ENCODE peak calls at places on chromosomes 16 and 17, in nine cellular contexts. L, X, A, C, N, E, T, S and Y are unnamed samples.

GRCh38 chr16:49834496-49835009 is 21.4 kb downstream of the ZNF423 start:
- DNase-seq in S (no peak), N (no peak), C (no peak), E (no peak), A (no peak), X (no peak), L (no peak), T (peak; percentile 23), Y (no peak)

GRCh38 chr16:4381935-4382794 is 10.5 kb downstream of the VASN start:
- DNase-seq in E (no peak), A (no peak), X (no peak), T (no peak), S (no peak), N (no peak), L (no peak), C (no peak), Y (no peak)

GRCh38 chr17:74362811-74363498 is 1.3 kb upstream of the BTBD17 start:
- DNase-seq in C (no peak), X (no peak), A (no peak), T (peak; percentile 47), N (no peak), E (no peak), S (no peak), L (no peak), Y (no peak)

GRCh38 chr17:18008496-18009268 is 30.3 kb downstream of the ATPAF2 start:
- DNase-seq in A (no peak), X (no peak), T (no peak), L (no peak), E (no peak), C (peak; percentile 75), N (no peak), S (peak; percentile 78), Y (peak; percentile 20)

GRCh38 chr16:83992624-83993023 is 24.6 kb downstream of the NECAB2 start:
- DNase-seq in T (no peak), A (peak; percentile 62), S (peak; percentile 41), L (no peak), X (no peak), N (no peak), E (no peak), C (peak; percentile 43), Y (peak; percentile 4)

GRCh38 chr17:4485676-4486646 is 12.7 kb upstream of the SPNS2 start:
- DNase-seq in C (peak; percentile 21), E (peak; percentile 54), A (no peak), L (no peak), T (no peak), X (peak; percentile 53), N (no peak), S (no peak), Y (no peak)

GRCh38 chr17:63279498-63280230 is 166.4 kb downstream of the CYB561 start:
- DNase-seq in C (peak; percentile 74), T (no peak), A (no peak), N (no peak), X (no peak), E (no peak), L (no peak), S (no peak), Y (peak; percentile 42)

GRCh38 chr17:9802294-9802693 is 10.9 kb upstream of the DHRS7C start:
- DNase-seq in S (no peak), A (no peak), T (no peak), E (no peak), C (peak; percentile 35), N (no peak), X (no peak), L (no peak), Y (peak; percentile 21)

GRCh38 chr17:32870027-32870670 is 6.8 kb downstream of the MYO1D start:
- DNase-seq in L (no peak), X (no peak), S (peak; percentile 36), N (no peak), T (no peak), C (no peak), E (no peak), A (no peak), Y (no peak)

GRCh38 chr16:47848481-47849109 is 307.2 kb downstream of the ABCC12 start:
- DNase-seq in X (no peak), L (no peak), C (peak; percentile 92), S (no peak), T (peak; percentile 43), A (peak; percentile 27), E (no peak), N (no peak), Y (no peak)

GRCh38 chr16:874366-875181 is 74.0 kb upstream of the GNG13 start:
- DNase-seq in S (no peak), N (no peak), E (no peak), A (no peak), T (no peak), C (no peak), X (no peak), L (no peak), Y (no peak)

GRCh38 chr16:79607587-79607986 is 7.0 kb upstream of the MAF start:
- DNase-seq in L (no peak), X (no peak), S (peak; percentile 53), N (peak; percentile 33), T (no peak), A (peak; percentile 6), C (peak; percentile 81), E (no peak), Y (no peak)

GRCh38 chr17:62631936-62632924 is 4.8 kb downstream of the MRC2 start:
- DNase-seq in L (no peak), N (no peak), X (no peak), A (no peak), S (no peak), C (no peak), T (no peak), E (no peak), Y (no peak)